ENCODE peak calls at places on chromosomes 1 and 21, in ten cellular contexts. U, N, P, S, Y, A, E, R, C and L are unnamed samples.

GRCh38 chr1:201726700-201727099 is 102.3 kb upstream of the IPO9 start:
- DNase-seq in U (no peak), N (no peak), P (no peak), S (no peak), Y (no peak), A (no peak), E (no peak), R (no peak), C (no peak), L (no peak)

GRCh38 chr1:36089393-36090121 is 865 bp downstream of the ADPRS start:
- DNase-seq in U (peak; percentile 55), N (no peak), P (no peak), S (peak; percentile 62), Y (peak; percentile 48), A (no peak), E (peak; percentile 69), R (peak; percentile 46), C (peak; percentile 71), L (no peak)

GRCh38 chr1:243293941-243294722 is 38.3 kb downstream of the SDCCAG8 start:
- DNase-seq in U (no peak), N (no peak), P (no peak), S (peak; percentile 3), Y (no peak), A (no peak), E (peak; percentile 63), R (no peak), C (no peak), L (no peak)

GRCh38 chr21:21631961-21632360 is 633.8 kb downstream of the NCAM2 start:
- DNase-seq in U (no peak), N (peak; percentile 10), P (no peak), S (no peak), Y (no peak), A (peak; percentile 39), E (peak; percentile 42), R (no peak), C (peak; percentile 50), L (no peak)

GRCh38 chr1:161176468-161177111 is 717 bp downstream of the B4GALT3 start:
- DNase-seq in U (no peak), N (no peak), P (no peak), S (no peak), Y (no peak), A (no peak), E (no peak), R (no peak), C (no peak), L (no peak)

GRCh38 chr1:214702561-214702960 is 99.6 kb downstream of the CENPF start:
- DNase-seq in U (no peak), N (no peak), P (no peak), S (no peak), Y (peak; percentile 43), A (no peak), E (no peak), R (no peak), C (peak; percentile 53), L (no peak)

GRCh38 chr1:2194319-2194897 is at the start of gene FAAP20:
- DNase-seq in U (peak; percentile 93), N (peak; percentile 76), P (no peak), S (peak; percentile 88), Y (no peak), A (peak; percentile 82), E (peak; percentile 76), R (peak; percentile 85), C (peak; percentile 53), L (peak; percentile 76)

GRCh38 chr21:31335957-31336738 is 7.9 kb downstream of the TIAM1 start:
- DNase-seq in U (no peak), N (no peak), P (no peak), S (no peak), Y (peak; percentile 91), A (peak; percentile 30), E (peak; percentile 86), R (no peak), C (peak; percentile 97), L (no peak)

GRCh38 chr1:153767519-153767918 is 7.7 kb upstream of the SLC27A3 start:
- DNase-seq in U (no peak), N (no peak), P (no peak), S (no peak), Y (no peak), A (no peak), E (no peak), R (no peak), C (no peak), L (no peak)

GRCh38 chr1:33176362-33176850 is 5.4 kb downstream of the TRIM62 start:
- DNase-seq in U (peak; percentile 70), N (no peak), P (no peak), S (no peak), Y (peak; percentile 60), A (no peak), E (peak; percentile 52), R (no peak), C (peak; percentile 76), L (peak; percentile 65)

GRCh38 chr1:160191756-160192155 is 1.4 kb downstream of the CASQ1 start:
- DNase-seq in U (no peak), N (no peak), P (no peak), S (no peak), Y (no peak), A (no peak), E (no peak), R (no peak), C (no peak), L (no peak)

GRCh38 chr1:245173446-245174178 is 18.8 kb downstream of the KIF26B start:
- DNase-seq in U (no peak), N (no peak), P (no peak), S (no peak), Y (no peak), A (no peak), E (no peak), R (no peak), C (peak; percentile 44), L (no peak)

GRCh38 chr1:17045140-17045539 is 8.7 kb downstream of the SDHB start:
- DNase-seq in U (no peak), N (no peak), P (no peak), S (no peak), Y (no peak), A (peak; percentile 44), E (no peak), R (no peak), C (no peak), L (no peak)

GRCh38 chr1:17045623-17046022 is 8.2 kb downstream of the SDHB start:
- DNase-seq in U (no peak), N (no peak), P (no peak), S (peak; percentile 49), Y (no peak), A (no peak), E (peak; percentile 22), R (no peak), C (no peak), L (no peak)

GRCh38 chr1:17046043-17046657 is 7.7 kb downstream of the SDHB start:
- DNase-seq in U (peak; percentile 58), N (no peak), P (peak; percentile 39), S (peak; percentile 68), Y (peak; percentile 30), A (no peak), E (peak; percentile 79), R (peak; percentile 60), C (peak; percentile 64), L (no peak)

GRCh38 chr1:17052038-17052437 is 1.8 kb downstream of the SDHB start:
- DNase-seq in U (no peak), N (no peak), P (no peak), S (no peak), Y (no peak), A (no peak), E (no peak), R (no peak), C (no peak), L (no peak)

DNA sequence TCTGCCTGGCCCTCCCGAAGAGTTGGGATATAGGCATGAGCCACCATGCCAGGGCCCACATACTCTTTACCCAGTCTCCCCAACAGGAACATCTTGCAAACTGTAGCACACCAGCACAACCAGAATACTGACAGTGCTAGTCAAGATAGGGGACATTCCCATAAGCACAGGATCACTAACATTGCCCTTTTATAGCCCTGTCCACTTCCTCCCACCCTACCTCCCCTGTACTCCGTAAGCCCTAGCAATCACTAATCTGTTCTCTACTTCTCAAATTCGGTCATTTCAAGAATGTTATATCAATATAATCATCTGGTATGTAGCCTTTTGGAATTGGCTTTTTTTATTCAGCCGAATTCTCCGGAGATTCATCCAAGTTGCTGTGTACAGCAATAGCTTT is 5.9 kb downstream of the SDHB start:
- DNase-seq in U (no peak), N (no peak), P (no peak), S (no peak), Y (no peak), A (no peak), E (no peak), R (no peak), C (no peak), L (no peak)
- H3K27ac ChIP-seq in U (no peak overlapping the region), N (no peak overlapping the region), P (no peak overlapping the region), S (no peak overlapping the region), Y (no peak overlapping the region), A (no peak overlapping the region), E (peak overlapping the region; percentile 34), R (no peak overlapping the region), C (no peak overlapping the region), L (no peak overlapping the region)

GRCh38 chr1:114135806-114136205 is 17.9 kb downstream of the SYT6 start:
- DNase-seq in U (no peak), N (no peak), P (no peak), S (no peak), Y (no peak), A (no peak), E (no peak), R (no peak), C (no peak), L (no peak)
- H3K27ac ChIP-seq in U (no peak overlapping the region), N (no peak overlapping the region), P (no peak overlapping the region), S (no peak overlapping the region), Y (no peak overlapping the region), A (no peak overlapping the region), E (no peak overlapping the region), R (no peak overlapping the region), C (no peak overlapping the region), L (no peak overlapping the region)

DNA sequence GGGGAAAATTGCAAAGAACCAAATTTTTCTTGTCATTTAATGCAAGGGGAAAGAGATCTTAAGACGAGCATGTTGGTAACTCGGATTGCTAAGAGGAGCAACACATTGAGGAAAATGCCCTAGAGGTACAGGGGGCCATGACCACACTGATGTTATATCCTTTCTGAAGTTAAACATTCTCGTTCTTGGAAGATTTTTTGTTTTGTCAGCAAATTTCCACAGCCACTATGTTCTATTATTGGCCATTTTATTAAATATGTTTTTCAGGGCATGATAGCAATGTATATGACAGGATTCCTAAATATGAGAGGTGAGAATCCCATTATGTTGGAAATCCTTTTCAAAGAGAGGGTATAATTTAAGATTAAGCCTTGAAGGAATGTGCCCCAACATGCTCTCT is 627.2 kb upstream of the PKN2 start:
- DNase-seq in U (no peak), N (no peak), P (no peak), S (no peak), Y (no peak), A (no peak), E (no peak), R (no peak), C (no peak), L (no peak)
- H3K27ac ChIP-seq in U (peak overlapping the region; percentile 39), N (no peak overlapping the region), P (no peak overlapping the region), S (no peak overlapping the region), Y (no peak overlapping the region), A (no peak overlapping the region), E (no peak overlapping the region), R (no peak overlapping the region), C (no peak overlapping the region), L (no peak overlapping the region)

DNA sequence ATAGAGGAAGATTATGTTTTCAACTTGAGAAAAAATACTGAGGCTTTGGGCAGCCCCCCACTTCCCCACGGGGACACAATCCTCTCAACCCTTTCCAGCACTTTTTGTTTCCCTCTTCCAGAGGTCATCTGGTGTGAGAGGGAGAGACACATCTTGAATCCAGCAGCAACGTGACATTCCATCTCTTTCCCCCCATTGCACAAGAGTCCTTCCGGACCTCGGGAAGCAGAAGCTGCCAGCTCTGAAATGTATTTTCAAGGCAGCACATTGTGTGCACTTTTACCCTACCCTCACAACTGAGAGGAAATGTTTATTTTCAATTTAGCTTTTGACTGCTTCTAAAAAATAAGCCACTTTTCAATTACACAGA is 43.0 kb upstream of the FMO2 start:
- DNase-seq in U (no peak), N (peak; percentile 29), P (no peak), S (no peak), Y (no peak), A (peak; percentile 58), E (peak; percentile 95), R (no peak), C (peak; percentile 54), L (no peak)
- H3K27ac ChIP-seq in U (peak overlapping the region; percentile 34), N (peak overlapping the region; percentile 86), P (no peak overlapping the region), S (peak overlapping the region; percentile 55), Y (no peak overlapping the region), A (peak overlapping the region; percentile 81), E (no peak overlapping the region), R (no peak overlapping the region), C (peak overlapping the region; percentile 80), L (peak overlapping the region; percentile 81)